ENCODE peak calls at places on chromosomes 1 and 21, in ten cellular contexts. Y, U, T, N, P, L, V, Z, X and O are unnamed samples.

GRCh38 chr1:58932820-58933598 is 149.2 kb upstream of the JUN start:
- DNase-seq in V (peak), P (peak), Y (no peak), Z (no peak), L (no peak), N (no peak), X (peak), T (peak), U (peak), O (no peak)

GRCh38 chr1:26259578-26259977 is 20.3 kb upstream of the SH3BGRL3 start:
- DNase-seq in Y (no peak), U (no peak), X (no peak), Z (no peak), T (no peak), L (no peak), N (no peak), V (no peak), P (no peak), O (no peak)

GRCh38 chr1:116130376-116130775 is 19.2 kb downstream of the MAB21L3 start:
- DNase-seq in Z (no peak), T (no peak), P (no peak), X (no peak), V (no peak), U (no peak), L (no peak), N (no peak), Y (no peak), O (no peak)

GRCh38 chr1:246117066-246117791 is 389.9 kb downstream of the SMYD3 start:
- DNase-seq in P (peak), V (peak), Z (no peak), X (no peak), Y (peak), T (no peak), L (peak), U (no peak), N (no peak), O (no peak)

GRCh38 chr1:109341944-109342925 is 35.4 kb upstream of the MYBPHL start:
- DNase-seq in N (no peak), L (no peak), Z (no peak), X (no peak), P (no peak), T (no peak), V (peak), U (no peak), Y (no peak), O (no peak)

GRCh38 chr1:228898582-228898992 is 163.3 kb downstream of the RHOU start:
- DNase-seq in U (no peak), X (no peak), P (no peak), L (no peak), N (no peak), Z (no peak), T (no peak), V (peak), Y (no peak), O (no peak)

GRCh38 chr1:23251812-23252211 is 34.5 kb upstream of the HTR1D start:
- DNase-seq in V (no peak), N (no peak), L (no peak), Z (no peak), X (no peak), U (no peak), Y (no peak), T (no peak), P (no peak), O (no peak)

GRCh38 chr1:1293258-1293617 is 13.0 kb downstream of the SCNN1D start:
- DNase-seq in T (no peak), Y (no peak), V (no peak), U (no peak), N (no peak), L (no peak), X (no peak), Z (no peak), P (no peak), O (no peak)

GRCh38 chr1:209095627-209096595 is 487.6 kb upstream of the CAMK1G start:
- DNase-seq in X (no peak), Z (no peak), V (no peak), U (no peak), Y (no peak), P (no peak), N (no peak), L (no peak), T (no peak), O (no peak)

GRCh38 chr1:44826375-44827196 is 16.5 kb downstream of the PTCH2 start:
- DNase-seq in L (peak), T (no peak), Z (no peak), X (no peak), N (no peak), P (peak), U (no peak), Y (no peak), V (no peak), O (no peak)

GRCh38 chr1:151542710-151543129 is 2.6 kb downstream of the TUFT1 start:
- DNase-seq in V (no peak), T (no peak), X (no peak), U (no peak), Y (no peak), P (no peak), N (no peak), Z (no peak), L (no peak), O (no peak)

GRCh38 chr1:100538935-100539835 is 1.2 kb downstream of the GPR88 start:
- DNase-seq in N (peak), Y (peak), P (no peak), X (no peak), L (peak), U (no peak), T (no peak), V (peak), Z (no peak), O (no peak)

GRCh38 chr1:17438176-17438976 is 1.1 kb downstream of the RCC2 start:
- DNase-seq in X (peak), U (no peak), P (peak), T (no peak), N (peak), L (peak), V (peak), Y (peak), Z (no peak), O (no peak)

GRCh38 chr1:221743416-221744208 is 1.7 kb upstream of the DUSP10 start:
- DNase-seq in V (no peak), T (no peak), X (peak), U (no peak), Y (peak), L (no peak), N (no peak), Z (peak), P (no peak), O (no peak)

GRCh38 chr1:204652556-204652955 is 33.0 kb downstream of the LRRN2 start:
- DNase-seq in X (no peak), N (no peak), L (no peak), V (no peak), P (no peak), Y (no peak), Z (no peak), T (no peak), U (no peak), O (no peak)

GRCh38 chr1:159430985-159431384 is 1.0 kb upstream of the OR10J4 start:
- DNase-seq in L (no peak), X (no peak), Y (no peak), Z (no peak), P (no peak), N (no peak), T (no peak), U (no peak), V (no peak), O (no peak)

GRCh38 chr21:36798461-36798860 is 99.5 kb downstream of the SIM2 start:
- DNase-seq in L (no peak), Z (no peak), P (no peak), U (no peak), X (no peak), N (no peak), V (no peak), Y (no peak), T (no peak), O (no peak)

GRCh38 chr1:150476754-150477153 is 10.5 kb upstream of the TARS2 start:
- DNase-seq in U (no peak), L (no peak), Z (no peak), T (no peak), X (no peak), Y (no peak), N (no peak), P (no peak), V (no peak), O (no peak)

GRCh38 chr1:19209439-19209989 is 552 bp downstream of the UBR4 start:
- DNase-seq in U (no peak), Y (peak), T (no peak), X (peak), P (peak), L (peak), N (no peak), Z (peak), V (peak), O (no peak)

GRCh38 chr1:211341999-211342398 is 15.4 kb downstream of the TRAF5 start:
- DNase-seq in V (no peak), X (no peak), P (no peak), Z (no peak), T (no peak), L (no peak), Y (no peak), U (no peak), N (no peak), O (no peak)

DNA sequence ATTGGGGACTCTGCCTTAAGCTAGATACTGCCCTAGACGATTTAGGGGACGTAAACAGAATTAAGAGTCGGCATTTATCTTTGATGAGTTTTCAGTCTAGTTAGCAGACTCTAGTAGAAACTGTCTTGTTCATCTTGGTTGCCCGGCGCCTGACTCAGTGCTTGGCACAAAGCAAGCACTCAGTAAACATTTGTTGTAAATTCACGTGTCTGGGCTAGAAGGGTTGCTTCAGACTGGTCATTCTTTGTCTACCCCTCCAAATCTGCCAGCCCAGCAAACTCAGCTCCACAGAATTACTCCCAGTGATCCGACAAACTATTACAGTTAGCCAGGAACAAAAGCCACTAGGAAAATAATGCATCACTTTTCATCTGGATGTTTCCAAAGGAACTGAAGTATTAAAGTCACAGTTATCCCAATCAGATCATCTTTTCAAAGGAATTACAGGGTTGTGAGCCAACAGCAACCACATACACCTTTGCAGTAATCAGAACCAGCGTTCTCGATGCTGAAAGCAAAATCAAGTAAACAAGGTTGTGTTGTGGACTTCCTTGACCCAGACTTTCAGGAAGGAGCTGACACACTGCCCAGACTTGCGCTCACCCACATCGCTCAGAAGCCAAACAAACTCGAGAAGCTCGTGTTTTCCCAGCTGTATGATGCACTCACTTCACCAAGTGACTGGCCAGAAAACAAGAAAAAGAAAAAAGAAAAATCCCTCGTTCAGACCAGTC is 66.5 kb upstream of the GADD45A start:
- DNase-seq in L (no peak), V (peak), U (peak), Z (no peak), Y (no peak), N (no peak), T (no peak), P (peak), X (peak), O (no peak)
- TF ChIP-seq POLR2AphosphoS5 in L (no peak), V (peak), U (no peak), Z (no peak), Y (no peak), N (no peak), T (no peak), P (peak), X (peak), O (no peak)

GRCh38 chr1:32701421-32701911 is 1.1 kb downstream of the SYNC start:
- DNase-seq in Z (no peak), Y (no peak), T (no peak), L (no peak), N (no peak), X (no peak), U (no peak), P (peak), V (no peak), O (no peak)

GRCh38 chr1:32705516-32705915 is 2.9 kb upstream of the SYNC start:
- DNase-seq in Y (no peak), L (no peak), Z (no peak), P (no peak), T (no peak), V (no peak), N (no peak), U (no peak), X (no peak), O (no peak)

GRCh38 chr1:32702599-32703478 is at the start of gene SYNC:
- DNase-seq in L (peak), Z (no peak), U (no peak), V (peak), Y (peak), N (no peak), X (no peak), P (peak), T (no peak), O (no peak)

GRCh38 chr1:32701951-32702598 is 495 bp downstream of the SYNC start:
- DNase-seq in Y (peak), X (no peak), Z (no peak), V (no peak), N (no peak), T (no peak), P (no peak), L (no peak), U (no peak), O (no peak)

DNA sequence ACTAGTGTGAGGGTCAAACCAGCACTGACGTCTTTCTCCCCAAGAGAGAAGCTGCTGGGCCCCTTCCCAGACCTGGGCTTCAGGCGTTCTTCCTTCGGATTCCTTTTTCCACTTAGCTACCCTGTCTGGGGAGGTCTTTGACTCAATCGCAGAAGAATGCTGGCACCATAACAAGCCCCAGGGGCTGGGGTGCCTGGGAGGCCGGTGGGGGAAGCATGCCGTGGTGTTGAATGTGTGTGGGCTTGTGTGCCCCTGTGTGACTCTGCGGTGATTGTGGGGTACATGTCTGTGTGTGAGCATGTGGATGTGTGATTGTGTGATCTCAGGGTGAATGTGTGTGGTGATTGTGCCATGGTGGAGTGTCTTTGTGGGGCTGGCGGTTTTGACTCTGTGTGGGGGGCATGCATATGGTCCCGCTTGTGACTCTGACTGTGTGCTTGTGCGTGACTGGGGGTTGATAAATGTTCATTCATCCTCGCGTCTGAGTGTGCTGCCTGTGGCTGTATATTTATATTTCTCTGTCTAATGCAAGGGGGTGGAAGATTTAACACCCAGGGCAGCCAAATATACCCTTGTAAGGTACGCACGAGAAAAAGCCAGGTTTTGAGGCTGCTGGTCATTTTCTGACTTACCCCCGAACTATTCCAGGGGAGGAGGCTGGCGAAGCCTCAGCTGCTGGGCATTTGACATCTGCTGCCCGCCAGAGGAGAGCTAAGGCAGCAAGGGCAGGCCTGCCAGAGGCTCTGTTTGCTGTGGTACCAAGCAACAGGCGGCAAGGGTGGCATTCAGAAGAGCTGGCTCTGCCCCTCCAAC is 1.1 kb upstream of the SYNC start:
- DNase-seq in L (peak), N (no peak), T (no peak), Z (no peak), X (peak), V (no peak), U (no peak), P (no peak), Y (peak), O (no peak)
- H3K4me3 ChIP-seq in L (peak), N (peak), T (peak), Z (no peak), X (peak), V (peak), U (peak), P (peak), Y (peak), O (peak)

GRCh38 chr1:46394872-46395465 is 852 bp downstream of the FAAH start:
- DNase-seq in T (no peak), L (no peak), Z (no peak), V (peak), P (no peak), N (no peak), X (no peak), Y (no peak), U (no peak), O (no peak)

GRCh38 chr1:46399307-46399706 is 5.2 kb downstream of the FAAH start:
- DNase-seq in T (no peak), P (no peak), U (no peak), N (no peak), X (no peak), L (peak), Y (no peak), V (no peak), Z (no peak), O (no peak)

GRCh38 chr1:46393510-46393909 is 607 bp upstream of the FAAH start:
- DNase-seq in N (no peak), T (no peak), P (no peak), X (no peak), L (peak), V (no peak), U (no peak), Y (no peak), Z (no peak), O (no peak)

GRCh38 chr1:46396429-46397398 is 2.6 kb downstream of the FAAH start:
- DNase-seq in X (no peak), L (peak), Z (no peak), N (no peak), Y (no peak), P (no peak), U (no peak), V (no peak), T (no peak), O (no peak)

GRCh38 chr1:46394108-46394871 is at the start of gene FAAH:
- DNase-seq in Z (no peak), V (peak), Y (peak), X (no peak), U (no peak), P (peak), N (no peak), L (peak), T (peak), O (no peak)
- TF ChIP-seq POLR2AphosphoS5 in Z (peak), V (peak), Y (peak), X (no peak), U (peak), P (peak), N (no peak), L (no peak), T (peak), O (no peak)

GRCh38 chr1:198929111-198929604 is 290.3 kb downstream of the PTPRC start:
- DNase-seq in L (no peak), U (no peak), Y (no peak), N (no peak), V (no peak), T (no peak), P (no peak), Z (no peak), X (no peak), O (no peak)
- H3K4me3 ChIP-seq in L (no peak), U (peak), Y (no peak), N (no peak), V (no peak), T (peak), P (no peak), Z (no peak), X (no peak), O (peak)

GRCh38 chr1:27374687-27375086 is at the start of gene FCN3:
- DNase-seq in Z (no peak), V (no peak), L (no peak), P (no peak), T (no peak), N (no peak), U (no peak), X (no peak), Y (no peak), O (no peak)
- TF ChIP-seq POLR2AphosphoS5 in Z (no peak), V (no peak), L (no peak), P (no peak), T (no peak), N (no peak), U (no peak), X (no peak), Y (no peak), O (no peak)

GRCh38 chr1:156359973-156360372 is 9.0 kb upstream of the RHBG start:
- DNase-seq in Y (peak), N (no peak), T (no peak), X (no peak), U (no peak), L (peak), Z (no peak), V (no peak), P (no peak), O (no peak)

GRCh38 chr1:156360534-156360933 is 8.5 kb upstream of the RHBG start:
- DNase-seq in L (no peak), Z (no peak), N (no peak), P (no peak), V (no peak), T (no peak), X (no peak), Y (no peak), U (no peak), O (no peak)

GRCh38 chr1:156357977-156358376 is 11.0 kb upstream of the RHBG start:
- DNase-seq in Y (no peak), X (no peak), T (no peak), N (no peak), L (no peak), U (no peak), Z (no peak), V (no peak), P (no peak), O (no peak)

GRCh38 chr1:156356262-156356874 is 12.6 kb upstream of the RHBG start:
- DNase-seq in X (no peak), P (no peak), N (no peak), L (no peak), Z (no peak), T (no peak), V (no peak), U (no peak), Y (no peak), O (no peak)

DNA sequence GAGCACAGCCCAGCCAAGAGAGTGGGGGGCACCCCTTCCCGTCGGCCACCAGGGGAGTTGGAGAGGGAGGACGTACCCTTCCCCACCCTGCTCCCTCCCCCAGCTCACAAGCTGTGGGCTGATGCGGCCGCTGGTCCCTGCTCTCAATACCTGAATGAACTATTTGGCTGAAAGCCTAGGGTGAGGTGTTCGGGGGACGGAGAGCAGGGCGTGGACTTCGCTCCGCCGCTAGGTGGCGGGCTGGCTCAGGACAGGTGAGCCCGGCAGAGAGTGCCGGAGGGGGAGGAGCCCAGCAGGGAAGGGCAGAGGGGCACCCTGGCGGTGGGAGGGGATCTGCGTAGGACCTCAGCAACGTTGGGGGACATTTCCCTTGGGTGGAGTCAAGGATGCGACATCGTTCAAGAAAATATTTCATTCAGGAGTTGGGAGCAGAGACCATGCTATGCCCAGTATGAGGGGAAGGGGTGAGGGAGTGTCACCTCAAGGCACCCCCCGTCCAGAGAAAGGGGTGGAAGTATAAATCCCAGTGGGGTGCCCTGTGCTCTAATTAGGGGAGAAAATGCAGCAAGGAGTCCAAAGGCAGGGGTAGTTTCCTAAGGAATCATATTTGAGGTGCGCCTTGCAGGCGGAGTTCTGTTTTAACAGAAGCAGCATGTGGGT is 12.0 kb upstream of the RHBG start:
- DNase-seq in U (no peak), L (no peak), Z (peak), Y (peak), X (peak), T (peak), V (peak), P (peak), N (no peak), O (no peak)
- H3K4me3 ChIP-seq in U (no peak), L (no peak), Z (peak), Y (peak), X (no peak), T (peak), V (no peak), P (no peak), N (no peak), O (peak)